ENCODE peak calls at places on chromosome 16, in eight cellular contexts. X is testis; E is mucosa of descending colon; F is PC-3; Q is heart left ventricle; L is effector memory CD4-positive, alpha-beta T cell; C is upper lobe of right lung; S is endodermal cell. D is an unnamed sample. For H3K9me3 and H3K36me3, the result is how much of the 10 kb centered on the place peaks cover.

GRCh38 chr16:86318119-86318518 is 192.2 kb upstream of the FOXF1 start:
- DNase-seq in X (no peak), E (no peak), F (no peak), Q (no peak), L (no peak), C (no peak), S (no peak), D (no peak)

GRCh38 chr16:10699756-10700155 is 5.0 kb upstream of the TEKT5 start:
- DNase-seq in X (no peak), E (no peak), F (no peak), Q (no peak), L (no peak), C (no peak), S (no peak), D (no peak)

GRCh38 chr16:66949472-66949871 is 11.6 kb upstream of the CES3 start:
- DNase-seq in X (no peak), E (no peak), F (no peak), Q (no peak), L (no peak), C (no peak), S (no peak), D (no peak)

GRCh38 chr16:24178496-24178895 is 77.6 kb upstream of the CACNG3 start:
- DNase-seq in X (no peak), E (no peak), F (no peak), Q (no peak), L (no peak), C (no peak), S (peak), D (no peak)

GRCh38 chr16:14454391-14454790 is 175.7 kb downstream of the PARN start:
- DNase-seq in X (no peak), E (no peak), F (peak), Q (no peak), L (no peak), C (no peak), S (no peak), D (no peak)

GRCh38 chr16:69017036-69017783 is 88.2 kb upstream of the HAS3 start:
- DNase-seq in X (no peak), E (no peak), F (peak), Q (no peak), L (no peak), C (no peak), S (no peak), D (peak)

GRCh38 chr16:70572050-70572925 is 48.7 kb downstream of the SF3B3 start:
- DNase-seq in X (no peak), E (no peak), F (no peak), Q (no peak), L (no peak), C (no peak), S (no peak), D (no peak)

GRCh38 chr16:72149676-72150464 is 22.1 kb downstream of the PMFBP1 start:
- DNase-seq in X (no peak), E (no peak), F (no peak), Q (no peak), L (no peak), C (no peak), S (peak), D (no peak)

GRCh38 chr16:88686062-88686438 is 257 bp downstream of the SNAI3 start:
- DNase-seq in X (no peak), E (peak), F (peak), Q (no peak), L (peak), C (peak), S (no peak), D (no peak)

GRCh38 chr16:85004587-85005205 is 6.6 kb downstream of the ZDHHC7 start:
- DNase-seq in X (no peak), E (no peak), F (peak), Q (no peak), L (no peak), C (peak), S (no peak), D (peak)

GRCh38 chr16:57045694-57046381 is 46.5 kb upstream of the CPNE2 start:
- DNase-seq in X (peak), E (no peak), F (peak), Q (peak), L (no peak), C (no peak), S (peak), D (no peak)

GRCh38 chr16:57677622-57678369 is 9.7 kb downstream of the ADGRG3 start:
- DNase-seq in X (no peak), E (no peak), F (peak), Q (no peak), L (no peak), C (no peak), S (no peak), D (no peak)

DNA sequence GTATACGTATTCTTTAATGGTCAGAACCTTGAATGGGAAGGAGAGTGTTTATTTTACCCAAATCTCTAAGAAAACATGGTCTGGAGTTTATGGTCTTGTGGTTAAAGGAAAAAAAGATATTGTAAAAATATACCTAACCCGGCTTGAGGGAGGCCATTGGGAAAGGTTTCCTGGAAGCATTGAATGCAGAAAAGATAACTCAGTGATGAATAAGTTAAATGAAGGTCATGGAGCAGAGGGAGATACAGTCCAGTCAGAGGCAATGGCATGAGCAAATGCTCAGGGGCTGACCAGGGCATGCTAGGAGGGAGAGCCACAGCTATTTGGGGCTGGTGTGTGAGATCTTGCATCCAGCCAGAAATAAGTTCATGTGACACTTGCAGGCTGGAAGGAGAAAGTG is 430.4 kb upstream of the CDH5 start:
- DNase-seq in X (no peak), E (no peak), F (no peak), Q (no peak), L (no peak), C (no peak), S (no peak), D (no peak)
- H3K9me3 ChIP-seq in X (under half), E (under half), F (under half), Q (under half), L (under half), C (under half), S (under half), D (under half)

GRCh38 chr16:30651124-30652004 is 604 bp downstream of the PRR14 start:
- DNase-seq in X (peak), E (peak), F (peak), Q (peak), L (peak), C (peak), S (peak), D (peak)
- H3K4me3 ChIP-seq in X (peak), E (peak), F (peak), Q (peak), L (peak), C (peak), S (peak), D (peak)

GRCh38 chr16:47699090-47699489 is 238.0 kb downstream of the PHKB start:
- DNase-seq in X (no peak), E (no peak), F (no peak), Q (no peak), L (no peak), C (no peak), S (no peak), D (no peak)
- H3K36me3 ChIP-seq in X (under half), E (under half), F (under half), Q (under half), L (under half), C (under half), S (under half), D (under half)

GRCh38 chr16:35560637-35560984 is 2101.2 kb downstream of the TP53TG3F start:
- DNase-seq in X (no peak), E (no peak), F (no peak), Q (no peak), L (no peak), C (no peak), S (no peak), D (no peak)
- H3K9me3 ChIP-seq in X (under half), E (half or more), F (under half), Q (under half), L (under half), C (under half), S (half or more), D (under half)